ENCODE peak calls at places on chromosomes 6 and 20, in six cellular contexts. N, B, S, Q, F and D are unnamed samples.

GRCh38 chr6:158865769-158866168 is 46.6 kb upstream of the EZR start:
- DNase-seq in N (no peak), B (no peak), S (no peak), Q (no peak), F (no peak), D (no peak)

GRCh38 chr20:51826372-51826771 is 24.1 kb upstream of the SALL4 start:
- DNase-seq in N (no peak), B (no peak), S (no peak), Q (no peak), F (no peak), D (no peak)

GRCh38 chr6:25431642-25432307 is 152.6 kb downstream of the CARMIL1 start:
- DNase-seq in N (no peak), B (no peak), S (no peak), Q (no peak), F (no peak), D (no peak)

GRCh38 chr6:38030380-38030779 is 210.9 kb downstream of the ZFAND3 start:
- DNase-seq in N (no peak), B (no peak), S (no peak), Q (no peak), F (no peak), D (no peak)

GRCh38 chr20:10709916-10710315 is 36.1 kb upstream of the JAG1 start:
- DNase-seq in N (no peak), B (no peak), S (no peak), Q (no peak), F (no peak), D (no peak)

GRCh38 chr6:122838060-122838780 is 49.2 kb downstream of the SMPDL3A start:
- DNase-seq in N (no peak), B (no peak), S (no peak), Q (no peak), F (peak), D (no peak)

GRCh38 chr6:90446164-90446563 is 140.7 kb downstream of the MAP3K7 start:
- DNase-seq in N (no peak), B (no peak), S (no peak), Q (no peak), F (no peak), D (no peak)

GRCh38 chr20:50731930-50732690 is 730 bp downstream of the PARD6B start:
- DNase-seq in N (no peak), B (no peak), S (peak), Q (no peak), F (peak), D (peak)

GRCh38 chr6:40160826-40161225 is 226.6 kb upstream of the MOCS1 start:
- DNase-seq in N (no peak), B (no peak), S (no peak), Q (no peak), F (no peak), D (peak)

GRCh38 chr6:6007311-6008113 is 787 bp upstream of the NRN1 start:
- DNase-seq in N (no peak), B (no peak), S (peak), Q (no peak), F (no peak), D (peak)

GRCh38 chr6:38404900-38405556 is 234.7 kb downstream of the BTBD9 start:
- DNase-seq in N (no peak), B (no peak), S (no peak), Q (no peak), F (peak), D (peak)

GRCh38 chr20:32528291-32528891 is 56.7 kb downstream of the NOL4L start:
- DNase-seq in N (no peak), B (no peak), S (peak), Q (no peak), F (no peak), D (no peak)

GRCh38 chr6:33414592-33415271 is 3.2 kb downstream of the CUTA start:
- DNase-seq in N (no peak), B (no peak), S (no peak), Q (no peak), F (no peak), D (no peak)

GRCh38 chr6:141218583-141218982 is 914.1 kb upstream of the GJE1 start:
- DNase-seq in N (no peak), B (no peak), S (no peak), Q (no peak), F (no peak), D (no peak)

GRCh38 chr20:62536731-62537401 is 61.1 kb upstream of the GATA5 start:
- DNase-seq in N (no peak), B (no peak), S (no peak), Q (peak), F (no peak), D (no peak)

GRCh38 chr6:124203812-124204167 is 400.1 kb downstream of the NKAIN2 start:
- DNase-seq in N (no peak), B (no peak), S (no peak), Q (no peak), F (peak), D (peak)

GRCh38 chr6:41022294-41022693 is 16.7 kb downstream of the UNC5CL start:
- DNase-seq in N (no peak), B (no peak), S (no peak), Q (no peak), F (no peak), D (peak)

GRCh38 chr6:16082367-16082766 is 46.5 kb upstream of the MYLIP start:
- DNase-seq in N (no peak), B (no peak), S (no peak), Q (no peak), F (no peak), D (no peak)

GRCh38 chr6:39881851-39882566 is 52.3 kb downstream of the MOCS1 start:
- DNase-seq in N (no peak), B (no peak), S (no peak), Q (peak), F (no peak), D (no peak)

DNA sequence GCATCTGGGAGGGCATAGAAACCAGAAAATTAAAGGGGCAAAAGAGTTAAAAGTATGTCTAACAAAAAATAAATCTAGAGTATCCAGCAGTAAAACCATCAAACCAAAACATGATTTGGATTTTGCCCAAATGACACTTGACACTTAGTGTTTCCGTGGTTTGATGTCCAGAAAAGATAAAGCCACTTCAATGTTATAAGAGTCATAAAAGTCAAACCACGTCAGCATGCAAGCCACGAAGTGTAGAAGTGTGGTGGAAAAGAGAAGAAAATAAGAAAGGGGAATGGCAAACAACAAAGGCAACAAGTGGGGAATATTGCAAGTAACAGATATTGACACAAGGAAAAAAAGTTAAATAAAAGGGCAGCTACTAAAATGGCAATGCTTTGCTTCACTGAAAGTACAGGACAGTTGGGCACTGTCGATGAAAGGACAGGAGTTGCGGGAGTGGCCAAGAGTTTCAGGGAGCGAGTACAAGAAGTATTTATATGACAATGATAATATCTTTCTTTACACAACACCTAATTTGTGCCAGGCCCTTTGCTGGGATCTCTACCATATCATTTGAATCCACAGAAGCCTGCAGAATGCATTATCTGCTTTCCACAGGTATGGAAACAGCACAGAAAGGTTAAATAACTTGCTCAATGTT is 6.3 kb upstream of the HDDC2 start:
- DNase-seq in N (no peak), B (no peak), S (no peak), Q (no peak), F (no peak), D (no peak)
- H3K27ac ChIP-seq in N (no peak), B (no peak), S (no peak), Q (no peak), F (no peak), D (no peak)

DNA sequence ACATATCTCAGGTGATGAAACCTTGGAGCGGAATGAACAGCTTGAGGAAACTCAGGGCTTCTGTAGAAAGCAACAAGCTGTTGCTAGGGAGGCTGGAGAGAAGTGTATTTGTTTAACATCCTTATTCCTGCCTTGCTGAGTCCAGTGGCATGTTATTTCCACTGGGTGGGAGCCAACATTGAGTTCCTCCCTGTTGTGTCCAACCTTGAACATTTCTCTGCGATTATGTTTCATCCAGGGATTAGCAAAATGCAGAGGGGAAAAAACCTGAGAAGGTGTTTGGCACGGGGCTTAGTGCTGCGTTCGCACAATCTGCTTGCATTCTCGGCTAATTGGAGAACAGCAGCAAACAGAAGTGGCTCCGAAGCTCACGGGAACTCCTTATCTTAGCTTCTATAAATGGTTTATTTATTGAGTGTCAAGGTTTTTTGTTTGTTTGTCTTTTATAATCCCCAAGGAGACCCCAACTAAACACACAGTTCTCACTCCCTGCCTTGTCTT is 412.7 kb downstream of the CDC5L start:
- DNase-seq in N (no peak), B (no peak), S (no peak), Q (no peak), F (no peak), D (peak)
- H3K27ac ChIP-seq in N (no peak), B (no peak), S (no peak), Q (no peak), F (no peak), D (no peak)

DNA sequence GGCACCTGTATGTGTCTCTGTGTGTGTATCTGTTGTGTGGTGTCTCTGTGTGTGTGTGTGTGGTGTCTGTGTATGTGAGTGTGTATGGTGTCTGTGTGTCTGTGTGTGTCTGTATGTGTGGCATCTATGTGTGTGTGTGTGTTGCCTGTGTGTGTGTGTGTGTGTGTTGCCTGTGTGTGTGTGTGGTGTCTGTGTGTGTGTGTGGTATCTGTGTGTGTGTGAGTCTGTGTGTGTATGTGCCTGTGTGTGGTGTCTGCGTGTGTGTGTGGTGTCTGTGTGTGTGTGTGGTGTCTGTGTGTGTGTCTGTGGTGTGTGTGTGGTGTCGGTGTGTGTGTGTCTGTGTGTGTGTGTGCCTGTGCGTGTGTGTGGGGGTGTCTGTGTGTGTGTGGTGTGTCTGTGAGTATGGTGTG is 31.7 kb upstream of the VEGFA start:
- DNase-seq in N (no peak), B (no peak), S (no peak), Q (peak), F (no peak), D (no peak)
- H3K27ac ChIP-seq in N (no peak), B (no peak), S (no peak), Q (no peak), F (peak), D (no peak)

GRCh38 chr20:38211200-38212097 is 46.4 kb upstream of the TGM2 start:
- DNase-seq in N (no peak), B (no peak), S (no peak), Q (peak), F (no peak), D (no peak)
- H3K27ac ChIP-seq in N (no peak), B (no peak), S (no peak), Q (no peak), F (peak), D (no peak)

DNA sequence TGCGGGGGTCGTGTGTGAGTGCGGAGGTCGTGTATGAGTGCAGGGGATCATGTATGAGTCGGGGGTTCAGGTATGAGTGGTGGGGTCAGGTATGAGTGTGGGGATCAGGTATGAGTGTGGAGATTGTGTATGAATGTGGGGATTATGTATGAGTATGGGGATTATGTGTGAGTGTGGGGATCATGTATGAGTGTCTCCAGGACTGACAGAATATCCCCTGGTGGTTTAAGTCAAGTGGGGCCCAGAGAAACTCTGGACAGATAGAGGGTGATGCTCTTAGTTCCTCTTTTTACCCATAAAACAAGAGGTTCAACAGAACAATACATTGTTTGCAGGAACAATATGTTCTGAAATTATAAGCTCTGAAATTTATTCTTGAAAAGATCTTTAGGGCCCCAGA is 131.9 kb downstream of the UST start:
- DNase-seq in N (no peak), B (no peak), S (no peak), Q (no peak), F (no peak), D (no peak)
- H3K27ac ChIP-seq in N (no peak), B (no peak), S (no peak), Q (no peak), F (no peak), D (no peak)

DNA sequence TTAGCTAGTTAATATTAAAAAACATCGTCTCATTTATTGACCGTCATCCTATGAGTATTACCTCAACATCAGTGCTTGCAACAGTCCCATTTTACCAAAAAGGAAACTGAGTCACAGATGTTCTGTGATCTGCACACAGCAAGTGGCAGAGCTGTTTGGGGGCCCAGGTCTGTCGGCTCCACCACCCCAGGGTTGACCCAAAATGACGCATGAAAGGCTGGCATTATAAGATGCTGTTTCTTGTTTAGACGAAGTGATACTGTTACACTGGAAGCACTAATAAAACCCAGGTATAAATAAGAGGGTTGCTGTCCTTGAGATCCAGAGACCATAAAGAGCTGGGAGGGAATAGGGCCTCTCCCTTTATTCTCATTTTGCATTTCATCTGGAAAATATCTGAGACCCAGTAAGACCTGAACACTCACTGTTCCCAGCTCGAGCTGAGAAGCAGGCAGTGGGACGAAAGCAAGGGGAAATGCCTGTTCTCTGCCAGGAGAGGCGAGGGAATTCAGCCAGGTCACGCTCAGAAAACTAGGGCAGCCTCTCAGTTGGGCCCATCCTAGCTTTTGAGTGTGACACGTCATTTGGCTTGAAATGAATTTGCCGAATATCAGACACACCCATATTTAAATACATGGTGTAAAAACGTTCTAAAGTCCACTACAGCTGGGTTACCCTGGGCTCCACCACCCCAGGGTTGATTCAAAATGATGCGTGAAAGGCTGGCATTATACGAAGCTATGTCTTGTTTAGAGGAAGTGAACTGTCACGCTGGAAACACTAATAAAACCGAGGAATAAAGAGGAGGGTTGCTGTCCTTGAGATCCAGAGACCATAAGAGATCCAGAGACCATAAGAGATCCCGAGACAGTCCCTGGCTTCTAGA is 1.4 kb upstream of the MICAL1 start:
- DNase-seq in N (no peak), B (no peak), S (no peak), Q (peak), F (no peak), D (no peak)
- H3K27ac ChIP-seq in N (no peak), B (peak), S (peak), Q (peak), F (peak), D (no peak)